ENCODE peak calls at places on chromosomes 7 and 10, in five cellular contexts. N is neural progenitor cell, W is fibroblast of lung, U is MM.1S, F is GM23248. Z is an unnamed sample.

GRCh38 chr10:31820794-31821369 is 107.7 kb downstream of the ARHGAP12 start:
- DNase-seq in U (no peak), F (peak), N (no peak), W (no peak), Z (no peak)

GRCh38 chr10:69057951-69058297 is 30.0 kb upstream of the SRGN start:
- DNase-seq in U (no peak), N (no peak), W (peak), F (peak), Z (no peak)

GRCh38 chr7:135758531-135758932 is 9.9 kb upstream of the FAM180A start:
- DNase-seq in W (peak), F (peak), U (no peak), N (peak), Z (no peak)

GRCh38 chr10:75284097-75284485 is 48.3 kb upstream of the COMTD1 start:
- DNase-seq in N (no peak), W (no peak), U (no peak), F (no peak), Z (no peak)

GRCh38 chr7:133364959-133365680 is 112.2 kb downstream of the EXOC4 start:
- DNase-seq in N (no peak), W (peak), U (no peak), F (peak), Z (peak)

GRCh38 chr7:30995541-30995940 is 31.8 kb downstream of the GHRHR start:
- DNase-seq in W (peak), N (no peak), F (no peak), U (no peak), Z (no peak)

GRCh38 chr10:120098242-120098930 is 205.9 kb downstream of the SEC23IP start:
- DNase-seq in W (no peak), F (no peak), U (no peak), N (no peak), Z (peak)

GRCh38 chr10:61120805-61121204 is 176.8 kb upstream of the RHOBTB1 start:
- DNase-seq in W (no peak), N (no peak), U (peak), F (no peak), Z (no peak)

GRCh38 chr7:108026647-108027046 is 23.7 kb upstream of the LAMB1 start:
- DNase-seq in F (peak), N (no peak), U (no peak), W (peak), Z (peak)

GRCh38 chr10:23081156-23081833 is 14.1 kb upstream of the MSRB2 start:
- DNase-seq in N (no peak), U (no peak), W (peak), F (peak), Z (no peak)

GRCh38 chr7:107751113-107751512 is 7.2 kb downstream of the CBLL1 start:
- DNase-seq in F (no peak), U (no peak), N (no peak), W (no peak), Z (no peak)

GRCh38 chr10:43865275-43866135 is 216.8 kb upstream of the ZNF32 start:
- DNase-seq in W (no peak), F (no peak), U (no peak), N (no peak), Z (no peak)

GRCh38 chr10:31152421-31153133 is 120.9 kb upstream of the ZNF438 start:
- DNase-seq in W (no peak), N (no peak), F (no peak), U (no peak), Z (peak)

GRCh38 chr7:27152816-27153486 is 568 bp upstream of the HOXA3 start:
- DNase-seq in F (no peak), N (no peak), U (no peak), W (no peak), Z (no peak)
- TF ChIP-seq EZH2 in F (no peak), N (peak), U (no peak), W (no peak), Z (no peak)

DNA sequence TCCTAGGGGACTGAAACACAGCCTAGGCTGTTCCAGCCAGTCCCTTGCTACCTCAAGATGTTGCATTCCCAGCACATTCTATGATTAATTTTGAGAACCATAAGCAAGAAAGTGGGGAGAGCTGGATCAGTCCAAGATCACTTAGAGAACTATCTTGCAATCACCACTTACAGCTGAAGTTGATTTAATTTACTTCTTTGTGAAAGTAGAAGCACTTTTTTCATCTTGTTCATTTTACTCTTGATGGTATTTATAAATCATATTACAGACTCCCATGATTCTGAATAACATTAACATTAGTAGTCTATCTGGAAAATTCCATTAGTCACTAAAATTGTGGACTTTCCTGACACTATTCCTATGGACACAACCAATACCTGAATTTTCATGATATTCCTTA is 118.5 kb downstream of the ETV1 start:
- DNase-seq in W (no peak), U (no peak), F (no peak), N (no peak), Z (no peak)
- H3K4me3 ChIP-seq in W (no peak), U (no peak), F (no peak), N (no peak), Z (no peak)

DNA sequence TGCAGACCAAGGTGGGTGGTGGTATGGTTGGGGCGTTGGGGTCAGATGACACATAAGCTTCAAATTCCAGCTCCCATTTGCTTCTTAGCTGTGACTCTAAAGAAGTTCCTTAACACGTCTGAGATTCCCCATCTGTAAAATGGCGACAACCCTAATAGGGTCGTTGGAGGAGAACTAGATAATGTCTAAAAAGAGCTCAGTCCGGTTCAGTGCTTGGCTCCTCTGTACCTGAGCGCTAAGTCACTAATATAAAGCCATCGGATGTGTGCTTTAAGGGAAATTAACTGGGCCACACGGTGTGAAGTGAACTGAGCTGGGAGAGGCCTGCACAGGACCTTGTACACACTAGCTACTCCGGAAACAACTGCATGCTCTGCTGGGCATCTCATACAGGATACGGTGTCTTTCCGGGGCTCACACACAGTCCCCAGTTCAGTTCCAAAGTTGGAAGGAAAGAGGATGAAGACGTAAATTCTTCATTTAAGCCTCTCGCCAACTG is 476 bp upstream of the ZFYVE27 start:
- DNase-seq in W (no peak), U (no peak), F (no peak), N (no peak), Z (no peak)
- H3K27ac ChIP-seq in W (peak), U (no peak), F (no peak), N (no peak), Z (peak)

DNA sequence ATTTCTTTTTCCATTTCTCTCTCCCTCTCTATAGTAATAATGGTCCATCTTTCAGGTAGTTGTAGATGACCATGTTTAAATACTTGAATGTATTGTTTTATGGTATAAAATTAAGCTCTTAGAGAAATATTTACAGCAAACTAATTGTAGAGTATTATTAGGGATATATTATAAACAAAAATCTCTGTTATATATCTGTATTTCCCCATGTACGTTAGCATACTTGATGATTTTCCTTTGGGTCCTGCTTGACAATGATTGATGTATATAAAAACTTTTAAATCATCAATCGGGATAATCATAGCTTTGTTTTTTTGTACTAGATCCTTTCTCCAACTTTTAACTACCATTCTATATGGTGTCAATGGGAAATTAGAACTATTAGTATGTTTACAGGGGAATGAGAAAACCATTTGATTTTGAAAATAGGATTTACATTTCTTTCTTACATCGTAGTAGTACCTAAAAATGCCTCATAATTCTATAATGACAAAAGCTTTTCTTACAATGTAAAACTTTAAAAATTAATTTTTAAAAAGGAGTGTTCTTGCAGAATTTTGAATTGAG is 117.5 kb upstream of the CDK13 start:
- DNase-seq in U (no peak), N (no peak), W (no peak), F (no peak), Z (no peak)
- TF ChIP-seq EZH2 in U (no peak), N (no peak), W (no peak), F (no peak), Z (no peak)

GRCh38 chr10:21511931-21512330 is 13.6 kb downstream of the SKIDA1 start:
- DNase-seq in N (no peak), W (peak), U (no peak), F (no peak), Z (no peak)

GRCh38 chr10:21507066-21507669 is 18.3 kb downstream of the SKIDA1 start:
- DNase-seq in U (no peak), W (no peak), F (no peak), N (peak), Z (no peak)

GRCh38 chr10:21508987-21509334 is 16.5 kb downstream of the SKIDA1 start:
- DNase-seq in F (no peak), U (no peak), W (no peak), N (peak), Z (no peak)

GRCh38 chr10:21510218-21511070 is 15.0 kb downstream of the SKIDA1 start:
- DNase-seq in N (peak), F (peak), W (peak), U (no peak), Z (no peak)

GRCh38 chr10:21509391-21510217 is 15.9 kb downstream of the SKIDA1 start:
- DNase-seq in U (no peak), F (peak), N (peak), W (peak), Z (no peak)
- H3K4me3 ChIP-seq in U (no peak), F (peak), N (peak), W (peak), Z (no peak)

DNA sequence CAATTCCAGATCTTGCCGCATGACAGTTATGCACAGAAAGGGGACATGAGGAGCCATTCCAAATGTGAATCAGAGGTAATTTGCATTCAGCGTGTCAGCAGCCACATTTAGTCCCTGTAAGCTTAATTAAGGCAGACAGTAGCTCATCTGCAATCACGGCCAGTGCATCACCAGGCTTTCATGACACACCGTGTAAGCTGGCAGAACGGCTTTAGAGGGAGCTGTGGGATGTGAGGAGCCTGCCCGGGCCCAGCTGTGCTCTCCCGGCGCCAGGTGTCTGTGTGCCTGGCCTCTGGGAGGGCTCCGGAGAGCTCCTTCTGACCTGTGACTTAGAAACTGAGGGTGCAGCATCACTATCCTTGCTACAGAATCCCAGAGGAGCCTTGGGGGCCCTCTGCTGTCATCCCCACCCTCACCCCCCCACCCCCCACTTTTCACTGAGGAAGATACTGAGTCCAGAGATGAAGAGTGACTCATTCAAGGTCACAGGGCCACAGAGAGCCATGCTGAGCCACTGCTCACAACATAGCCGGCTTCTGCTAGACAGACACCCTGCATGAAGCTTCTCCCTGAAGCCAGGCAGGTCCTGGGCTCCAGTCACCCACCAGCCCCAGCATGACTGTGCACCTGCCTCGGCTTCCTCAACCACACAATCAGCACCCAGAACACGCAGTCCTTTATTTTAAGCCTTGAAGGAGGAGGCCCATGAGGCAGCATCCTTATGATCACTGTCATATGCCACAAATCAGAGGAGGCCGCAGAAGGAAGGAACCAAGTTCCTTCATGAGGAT is 19.0 kb upstream of the PRKAG2 start:
- DNase-seq in U (no peak), N (peak), W (no peak), F (no peak), Z (peak)
- H3K27ac ChIP-seq in U (no peak), N (no peak), W (no peak), F (no peak), Z (no peak)

DNA sequence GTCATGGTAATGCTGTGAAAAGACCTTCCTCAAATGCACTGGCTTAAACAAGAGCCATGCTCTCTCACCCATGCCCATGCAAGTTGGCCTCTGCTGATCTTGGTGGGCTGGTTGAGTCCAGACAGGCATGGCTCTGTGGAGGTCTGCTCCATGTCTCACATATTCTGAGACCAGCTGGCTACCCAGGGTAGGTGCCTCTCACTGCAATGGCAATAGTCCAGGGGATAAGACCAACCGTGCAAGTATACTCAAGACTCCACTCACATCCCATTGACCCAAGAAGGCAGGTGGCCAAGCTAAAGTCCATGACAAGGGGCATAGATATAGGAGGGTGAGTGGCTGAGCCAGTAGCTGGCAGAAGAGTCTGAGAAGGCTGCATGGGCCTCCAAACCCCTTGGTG is 14.2 kb upstream of the EBF3 start:
- DNase-seq in U (no peak), F (no peak), N (no peak), W (no peak), Z (no peak)
- TF ChIP-seq EZH2 in U (no peak), F (no peak), N (no peak), W (no peak), Z (no peak)

DNA sequence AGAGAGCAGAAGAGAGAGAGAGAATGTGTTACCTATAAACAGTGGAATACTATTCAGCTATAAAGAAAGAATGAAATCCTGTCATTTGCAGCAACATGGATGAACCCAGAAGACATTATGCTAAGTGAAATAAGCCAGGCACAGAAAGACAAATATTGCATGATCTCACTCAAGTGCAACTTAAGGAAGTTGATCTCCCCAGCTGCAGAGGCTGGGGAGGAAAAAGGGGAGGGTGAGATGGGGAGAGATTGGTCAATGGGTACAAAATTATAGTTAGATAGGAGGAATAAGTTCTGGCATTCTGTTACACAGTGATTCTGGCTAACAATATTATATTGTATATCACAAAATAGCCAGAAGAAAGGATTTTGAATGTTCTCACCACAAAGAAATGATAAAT is 11.2 kb upstream of the JAZF1 start:
- DNase-seq in F (no peak), N (no peak), U (no peak), W (no peak), Z (no peak)
- H3K4me3 ChIP-seq in F (no peak), N (no peak), U (no peak), W (no peak), Z (no peak)